ENCODE peak calls at places on chromosomes 13 and 19, in six cellular contexts. A, F, T, I, C and H are unnamed samples.

GRCh38 chr19:16814526-16815100 is 14.6 kb upstream of the SIN3B start:
- DNase-seq in A (no peak), F (no peak), T (no peak), I (no peak), C (no peak), H (no peak)

GRCh38 chr13:42581427-42581826 is 7.5 kb downstream of the TNFSF11 start:
- DNase-seq in A (no peak), F (no peak), T (no peak), I (no peak), C (no peak), H (no peak)

GRCh38 chr13:98451676-98452105 is 125.2 kb downstream of the STK24 start:
- DNase-seq in A (peak), F (no peak), T (no peak), I (no peak), C (no peak), H (no peak)

GRCh38 chr13:112244061-112244460 is 132.1 kb upstream of the SPACA7 start:
- DNase-seq in A (no peak), F (no peak), T (no peak), I (no peak), C (no peak), H (no peak)

GRCh38 chr13:50616101-50616500 is 227.4 kb downstream of the DLEU7 start:
- DNase-seq in A (no peak), F (no peak), T (no peak), I (no peak), C (no peak), H (no peak)

GRCh38 chr19:1312732-1313694 is 27.3 kb downstream of the EFNA2 start:
- DNase-seq in A (no peak), F (no peak), T (no peak), I (no peak), C (no peak), H (no peak)

GRCh38 chr19:371501-372160 is 27.0 kb upstream of the MIER2 start:
- DNase-seq in A (no peak), F (no peak), T (no peak), I (no peak), C (no peak), H (no peak)

GRCh38 chr13:106561551-106562170 is 6.3 kb downstream of the ARGLU1 start:
- DNase-seq in A (no peak), F (no peak), T (peak), I (peak), C (no peak), H (no peak)

GRCh38 chr13:37701972-37702371 is 103.4 kb upstream of the POSTN start:
- DNase-seq in A (peak), F (no peak), T (no peak), I (no peak), C (no peak), H (no peak)

GRCh38 chr19:51712461-51713081 is 11.2 kb downstream of the HAS1 start:
- DNase-seq in A (no peak), F (peak), T (no peak), I (no peak), C (no peak), H (peak)

GRCh38 chr13:41054212-41054877 is 7.0 kb upstream of the WBP4 start:
- DNase-seq in A (peak), F (no peak), T (peak), I (peak), C (no peak), H (no peak)

GRCh38 chr13:56352356-56352755 is 788.4 kb upstream of the PRR20A start:
- DNase-seq in A (no peak), F (no peak), T (no peak), I (no peak), C (no peak), H (no peak)

GRCh38 chr19:18437481-18438330 is at the start of gene ISYNA1:
- DNase-seq in A (peak), F (peak), T (peak), I (peak), C (no peak), H (no peak)

GRCh38 chr13:72463561-72463960 is 263.9 kb downstream of the MZT1 start:
- DNase-seq in A (no peak), F (no peak), T (no peak), I (no peak), C (no peak), H (no peak)

GRCh38 chr19:9962623-9963290 is 26.4 kb upstream of the OLFM2 start:
- DNase-seq in A (no peak), F (no peak), T (no peak), I (no peak), C (no peak), H (no peak)

GRCh38 chr19:51346742-51347141 is 4.8 kb upstream of the VSIG10L start:
- DNase-seq in A (no peak), F (no peak), T (no peak), I (no peak), C (no peak), H (no peak)

GRCh38 chr13:70634893-70635292 is 526.6 kb upstream of the KLHL1 start:
- DNase-seq in A (no peak), F (no peak), T (no peak), I (no peak), C (no peak), H (no peak)

DNA sequence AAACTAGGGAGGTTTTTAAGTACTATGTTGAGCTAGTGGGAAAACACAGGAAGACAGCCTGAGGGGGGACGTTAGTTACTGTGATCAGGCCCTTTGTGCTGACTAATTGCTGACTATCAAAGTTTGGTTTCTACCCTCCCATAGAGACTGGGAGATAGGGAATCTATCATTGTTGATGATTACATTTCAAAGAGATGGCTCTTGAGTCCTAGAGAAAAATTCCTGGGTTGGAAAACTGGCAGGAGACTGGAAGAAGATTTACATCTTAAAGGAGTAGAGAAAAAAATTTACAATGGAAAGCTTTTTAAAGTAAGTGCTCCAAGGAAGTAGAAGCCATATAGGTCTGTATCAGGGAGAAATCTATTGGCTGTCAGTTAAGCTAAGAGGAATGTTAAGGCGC is 522.0 kb upstream of the KLHL1 start:
- DNase-seq in A (no peak), F (peak), T (no peak), I (no peak), C (no peak), H (no peak)
- TF ChIP-seq CTCF in A (no peak), F (no peak), T (no peak), I (no peak), C (no peak), H (no peak)

DNA sequence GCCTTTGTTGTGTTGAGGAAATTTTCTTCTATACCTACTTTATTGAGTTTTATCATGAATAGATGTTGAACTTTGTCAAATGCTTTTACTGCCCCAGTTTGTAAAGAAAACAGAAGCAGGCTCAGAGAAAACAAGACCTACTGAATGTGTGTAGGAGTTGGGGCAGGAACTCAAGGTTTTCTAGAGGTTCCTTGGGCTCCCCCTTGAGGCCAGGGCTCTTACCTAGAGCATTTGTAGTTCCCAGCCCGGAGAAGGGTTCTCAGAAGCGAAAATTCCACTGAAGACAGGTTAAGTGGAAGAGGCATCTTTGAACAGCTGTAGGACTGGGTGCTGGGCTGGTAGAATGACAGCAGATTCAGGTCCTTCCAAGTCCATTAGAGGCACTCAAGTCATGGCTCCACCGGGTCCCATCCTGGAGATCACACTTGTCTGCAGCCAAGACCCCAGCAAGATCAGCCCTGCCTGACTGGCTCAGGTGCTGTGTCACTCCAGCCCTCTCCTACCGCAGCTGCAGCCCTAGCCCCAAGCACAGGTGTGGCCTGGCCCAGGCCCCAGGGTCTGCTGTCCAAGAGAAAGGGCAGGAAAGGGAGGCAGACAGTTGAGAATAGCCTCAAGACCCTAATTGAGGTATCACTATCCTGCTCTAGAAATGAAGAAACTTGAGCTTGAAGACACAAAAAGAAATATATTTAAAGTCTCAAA is 425.5 kb downstream of the PCDH20 start:
- DNase-seq in A (no peak), F (peak), T (no peak), I (no peak), C (no peak), H (no peak)
- TF ChIP-seq CTCF in A (no peak), F (peak), T (no peak), I (no peak), C (no peak), H (no peak)

GRCh38 chr19:35816262-35816661 is 3.6 kb upstream of the PRODH2 start:
- DNase-seq in A (no peak), F (peak), T (no peak), I (no peak), C (no peak), H (no peak)

GRCh38 chr19:35813043-35813890 is 622 bp upstream of the PRODH2 start:
- DNase-seq in A (no peak), F (no peak), T (no peak), I (no peak), C (no peak), H (no peak)

GRCh38 chr19:35807633-35808032 is 5.0 kb downstream of the PRODH2 start:
- DNase-seq in A (no peak), F (no peak), T (no peak), I (no peak), C (no peak), H (no peak)

GRCh38 chr19:35812220-35813042 is at the start of gene PRODH2:
- DNase-seq in A (no peak), F (no peak), T (no peak), I (no peak), C (no peak), H (no peak)

GRCh38 chr19:35811317-35812219 is 1.1 kb downstream of the PRODH2 start:
- DNase-seq in A (no peak), F (no peak), T (no peak), I (no peak), C (no peak), H (no peak)
- TF ChIP-seq CTCF in A (no peak), F (no peak), T (no peak), I (no peak), C (no peak), H (no peak)

DNA sequence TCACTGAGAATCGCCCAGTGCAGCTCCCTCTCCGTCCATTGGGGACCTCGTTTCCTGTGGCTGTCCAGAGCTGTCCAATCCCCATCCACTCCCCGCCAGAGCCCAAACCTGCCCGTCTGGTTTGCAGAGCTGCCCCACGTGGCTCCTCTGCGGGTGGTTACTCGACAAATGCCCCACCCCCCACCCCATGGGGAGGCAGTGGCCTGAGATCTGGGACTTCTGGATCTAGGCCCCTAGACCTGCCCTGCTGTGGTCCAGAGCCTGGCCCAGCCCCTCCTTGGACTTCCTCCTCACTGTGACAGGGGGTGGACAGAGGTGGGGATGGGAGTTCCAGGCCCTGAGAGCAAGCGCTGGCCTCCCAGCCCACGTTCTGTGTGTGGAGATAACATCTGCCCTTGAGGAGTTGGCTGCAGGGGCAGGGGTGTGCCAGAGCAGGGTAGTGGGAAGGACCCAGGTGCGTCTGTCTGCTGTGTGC is 29.1 kb downstream of the PAK4 start:
- DNase-seq in A (no peak), F (peak), T (no peak), I (no peak), C (no peak), H (no peak)
- TF ChIP-seq CTCF in A (no peak), F (peak), T (no peak), I (no peak), C (no peak), H (no peak)

DNA sequence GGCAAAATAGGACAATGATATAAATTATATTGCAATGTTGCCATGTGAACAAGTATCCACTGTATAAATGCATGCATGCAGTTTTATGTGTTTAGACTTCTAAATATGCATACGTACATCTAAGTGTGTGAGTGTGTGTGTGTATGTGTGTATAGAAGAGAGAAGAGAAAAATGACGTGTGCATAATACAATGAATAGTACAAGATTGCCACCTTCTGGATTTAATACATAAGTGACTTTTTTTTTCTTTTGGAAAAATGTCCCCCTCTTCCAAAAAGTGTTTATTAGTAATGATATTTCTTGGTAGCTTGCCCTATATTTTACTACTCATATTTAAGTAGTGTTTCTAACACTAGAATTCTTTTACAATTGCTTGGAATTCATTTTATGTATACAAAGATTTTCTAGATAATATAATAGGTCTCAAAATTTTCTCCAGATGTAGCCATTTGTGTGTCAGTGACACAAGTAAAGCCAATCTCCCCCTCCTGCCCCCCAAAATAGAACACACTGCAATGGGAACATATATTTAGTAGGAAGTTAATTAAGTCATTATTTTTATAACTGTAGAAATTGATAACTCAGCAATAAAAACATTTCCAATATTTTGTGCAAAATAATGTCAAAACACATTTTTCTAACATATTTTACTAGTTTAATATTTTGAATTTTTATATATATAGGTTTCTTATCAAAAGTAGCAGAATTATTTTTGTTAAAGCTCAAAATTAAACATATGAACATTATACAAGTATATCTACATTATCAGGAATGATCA is 783.3 kb upstream of the ATXN8OS start:
- DNase-seq in A (no peak), F (no peak), T (no peak), I (no peak), C (no peak), H (no peak)
- TF ChIP-seq CTCF in A (no peak), F (peak), T (no peak), I (no peak), C (no peak), H (no peak)

DNA sequence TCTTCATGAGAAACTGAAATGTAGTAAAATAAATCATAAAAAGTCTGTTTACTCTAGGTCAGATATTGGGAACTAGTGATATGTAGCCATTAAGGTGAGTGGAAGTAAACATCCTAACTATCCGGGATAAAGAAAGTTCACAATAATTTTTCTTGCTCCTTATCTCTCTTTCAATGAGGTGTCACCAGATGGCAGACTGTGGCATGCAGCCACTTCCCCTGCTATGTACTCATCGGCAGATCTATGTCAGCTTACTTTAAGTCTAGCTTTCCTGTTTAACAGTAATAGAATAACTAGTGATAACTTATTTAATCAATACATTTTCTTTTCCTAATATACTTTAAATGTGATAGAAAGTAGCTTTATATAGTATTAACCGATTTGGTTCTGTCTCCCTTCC is 181.9 kb downstream of the NDFIP2 start:
- DNase-seq in A (no peak), F (no peak), T (no peak), I (no peak), C (no peak), H (no peak)
- TF ChIP-seq CTCF in A (no peak), F (no peak), T (no peak), I (no peak), C (no peak), H (no peak)